ENCODE peak calls at places on chromosomes 4 and X, in nine cellular contexts. K is NCI-H2171 treated with DMSO at 0.1 percent for 48 hours; W is SK-N-DZ; Q is MM.1S; V is hepatocyte; E is breast epithelium; P is cerebellum; H is HFFc6; F is activated CD8-positive, alpha-beta T cell treated with anti-CD3 and anti-CD28 coated beads, Interleukin-2, amount 10 ng/mL, durations not matched to agents 7 days and 5 days. S is an unnamed sample.

GRCh38 chr4:139633661-139634060 is 32.0 kb upstream of the MGST2 start:
- DNase-seq in W (peak), F (no peak), P (peak), H (peak), E (no peak), K (peak), Q (no peak), V (peak), S (peak)

GRCh38 chrX:68692651-68693050 is 45.2 kb downstream of the STARD8 start:
- DNase-seq in Q (peak), W (no peak), K (no peak), F (no peak), E (no peak), V (no peak), H (peak), P (no peak), S (no peak)

GRCh38 chrX:8845060-8845459 is 43.9 kb upstream of the FAM9A start:
- DNase-seq in W (no peak), K (no peak), H (peak), E (no peak), P (no peak), F (no peak), Q (no peak), V (no peak), S (no peak)

GRCh38 chrX:136909706-136910564 is 29.4 kb upstream of the RBMX start:
- DNase-seq in W (peak), Q (peak), K (peak), H (peak), V (peak), P (peak), F (peak), E (peak), S (peak)

GRCh38 chr4:107453231-107453630 is 266.8 kb downstream of the PAPSS1 start:
- DNase-seq in Q (no peak), F (no peak), P (no peak), H (no peak), W (no peak), E (no peak), V (no peak), K (no peak), S (no peak)

GRCh38 chr4:762211-763190 is 56.9 kb downstream of the PCGF3 start:
- DNase-seq in E (no peak), V (peak), K (no peak), Q (no peak), W (peak), H (no peak), P (peak), F (no peak), S (no peak)

GRCh38 chr4:70688795-70689231 is 481 bp downstream of the UTP3 start:
- DNase-seq in Q (no peak), K (no peak), W (no peak), H (no peak), V (peak), F (no peak), E (no peak), P (no peak), S (no peak)

GRCh38 chr4:19844436-19844835 is 407.3 kb upstream of the SLIT2 start:
- DNase-seq in H (no peak), W (no peak), F (no peak), V (no peak), K (peak), Q (no peak), E (no peak), P (peak), S (peak)

GRCh38 chr4:74235135-74235534 is 73.1 kb upstream of the EPGN start:
- DNase-seq in H (no peak), W (no peak), P (no peak), V (no peak), Q (no peak), K (no peak), F (no peak), E (no peak), S (no peak)

GRCh38 chr4:40976343-40976742 is 226.6 kb downstream of the NSUN7 start:
- DNase-seq in H (peak), V (peak), E (no peak), W (peak), F (peak), P (no peak), K (peak), Q (peak), S (no peak)

GRCh38 chr4:184417802-184418511 is 56.4 kb downstream of the IRF2 start:
- DNase-seq in K (no peak), F (no peak), P (peak), H (peak), V (peak), E (no peak), Q (peak), W (no peak), S (no peak)

GRCh38 chrX:38860106-38861013 is 59.1 kb downstream of the MID1IP1 start:
- DNase-seq in P (no peak), V (no peak), W (no peak), K (no peak), E (no peak), F (no peak), H (no peak), Q (no peak), S (no peak)

GRCh38 chr4:28225005-28225404 is 1364.4 kb downstream of the STIM2 start:
- DNase-seq in H (peak), V (peak), Q (peak), K (no peak), W (peak), E (no peak), F (no peak), P (no peak), S (no peak)

GRCh38 chr4:174437756-174438155 is 84.5 kb downstream of the HPGD start:
- DNase-seq in P (no peak), E (no peak), K (no peak), V (no peak), Q (no peak), W (no peak), H (no peak), F (no peak), S (no peak)

GRCh38 chrX:70324326-70324725 is 34.4 kb downstream of the KIF4A start:
- DNase-seq in E (no peak), K (no peak), Q (no peak), H (no peak), F (no peak), P (no peak), W (no peak), V (no peak), S (no peak)